ENCODE peak calls at places on chromosomes 16 and 17, in six cellular contexts. Z, K, G, A, F and L are unnamed samples.
A peak's percentile ranks its signal among the peaks of the same experiment; 100 is the strongest.

GRCh38 chr17:50468120-50469004 is at the start of gene CHAD:
- DNase-seq in K (no peak), F (no peak), A (no peak), G (no peak), Z (no peak), L (no peak)

GRCh38 chr17:2954898-2955445 is 108.4 kb downstream of the OR1D5 start:
- DNase-seq in F (no peak), Z (no peak), A (no peak), G (peak; percentile 99), K (peak; percentile 86), L (no peak)

GRCh38 chr17:70355185-70355584 is 185.9 kb downstream of the KCNJ2 start:
- DNase-seq in K (no peak), Z (no peak), A (no peak), G (no peak), F (no peak), L (no peak)

GRCh38 chr17:1946021-1946932 is 78.9 kb downstream of the RTN4RL1 start:
- DNase-seq in A (no peak), F (no peak), G (no peak), K (no peak), Z (no peak), L (no peak)

GRCh38 chr16:53743149-53743566 is 39.2 kb downstream of the FTO start:
- DNase-seq in Z (no peak), F (peak; percentile 32), A (peak; percentile 38), K (no peak), G (no peak), L (no peak)

GRCh38 chr16:2533912-2534311 is 2.7 kb upstream of the CEMP1 start:
- DNase-seq in K (no peak), A (no peak), G (no peak), F (no peak), Z (no peak), L (no peak)

GRCh38 chr17:17729620-17730249 is 48.5 kb downstream of the RAI1 start:
- DNase-seq in G (no peak), K (no peak), Z (peak; percentile 56), F (peak; percentile 39), A (no peak), L (no peak)

GRCh38 chr16:28527985-28528384 is 10.8 kb downstream of the NUPR1 start:
- DNase-seq in A (no peak), F (no peak), Z (no peak), K (no peak), G (no peak), L (no peak)

GRCh38 chr16:6827931-6828330 is 504.7 kb upstream of the RBFOX1 start:
- DNase-seq in G (no peak), K (no peak), F (no peak), Z (no peak), A (no peak), L (no peak)

GRCh38 chr16:31138621-31139578 is 3.4 kb upstream of the PRSS8 start:
- DNase-seq in G (peak; percentile 27), K (peak; percentile 91), A (no peak), Z (no peak), F (no peak), L (no peak)

GRCh38 chr17:82932146-82933005 is 92.6 kb upstream of the ZNF750 start:
- DNase-seq in G (no peak), A (no peak), F (no peak), Z (no peak), K (no peak), L (no peak)

GRCh38 chr17:72135546-72136325 is 14.9 kb downstream of the SOX9 start:
- DNase-seq in A (no peak), F (no peak), G (no peak), K (no peak), Z (no peak), L (no peak)